ENCODE peak calls at places on chromosomes 7 and 10, in four cellular contexts. Y is PC-3, L is lower lobe of right lung, R is cardiac muscle cell. P is an unnamed sample.

GRCh38 chr7:874036-874749 is 2.2 kb upstream of the GET4 start:
- DNase-seq in Y (no peak), R (peak; percentile 56), L (no peak), P (no peak)

GRCh38 chr7:98034044-98035035 is 44.3 kb upstream of the OCM2 start:
- DNase-seq in L (no peak), R (peak; percentile 18), Y (no peak), P (no peak)

GRCh38 chr7:83306487-83306886 is 143.8 kb upstream of the PCLO start:
- DNase-seq in Y (peak; percentile 7), R (no peak), L (no peak), P (no peak)

GRCh38 chr10:95675403-95676116 is 18.2 kb downstream of the TCTN3 start:
- DNase-seq in L (no peak), R (no peak), Y (no peak), P (no peak)

GRCh38 chr7:117084286-117084685 is 131.0 kb downstream of the ST7 start:
- DNase-seq in R (no peak), L (no peak), Y (no peak), P (no peak)

GRCh38 chr10:76576276-76576962 is 1061.2 kb downstream of the KCNMA1 start:
- DNase-seq in R (no peak), Y (no peak), L (no peak), P (peak; percentile 60)

GRCh38 chr10:6299234-6299633 is 96.5 kb downstream of the PFKFB3 start:
- DNase-seq in L (no peak), Y (peak; percentile 89), R (no peak), P (no peak)

GRCh38 chr10:114767589-114768393 is 53.8 kb upstream of the FHIP2A start:
- DNase-seq in R (peak; percentile 56), L (peak; percentile 65), Y (peak; percentile 15), P (no peak)

GRCh38 chr7:105352018-105352612 is 36.6 kb downstream of the SRPK2 start:
- DNase-seq in R (no peak), L (peak; percentile 79), Y (peak; percentile 12), P (peak; percentile 72)
- H3K27ac ChIP-seq in R (no peak overlapping the region), L (peak overlapping the region; percentile 66), Y (no peak overlapping the region), P (peak overlapping the region; percentile 83)

GRCh38 chr10:132586731-132587130 is 49.1 kb downstream of the INPP5A start:
- DNase-seq in R (no peak), L (no peak), Y (no peak), P (no peak)
- H3K27ac ChIP-seq in R (no peak overlapping the region), L (peak overlapping the region; percentile 82), Y (no peak overlapping the region), P (no peak overlapping the region)

GRCh38 chr10:99913831-99914235 is 95.9 kb downstream of the DNMBP start:
- DNase-seq in Y (no peak), R (peak; percentile 91), L (no peak), P (no peak)

GRCh38 chr10:99908512-99908911 is 101.2 kb downstream of the DNMBP start:
- DNase-seq in R (no peak), L (no peak), Y (no peak), P (no peak)

GRCh38 chr10:99915414-99915813 is 94.3 kb downstream of the DNMBP start:
- DNase-seq in R (no peak), L (no peak), Y (no peak), P (no peak)

GRCh38 chr10:99914236-99914635 is 95.5 kb downstream of the DNMBP start:
- DNase-seq in R (no peak), Y (no peak), L (no peak), P (no peak)

DNA sequence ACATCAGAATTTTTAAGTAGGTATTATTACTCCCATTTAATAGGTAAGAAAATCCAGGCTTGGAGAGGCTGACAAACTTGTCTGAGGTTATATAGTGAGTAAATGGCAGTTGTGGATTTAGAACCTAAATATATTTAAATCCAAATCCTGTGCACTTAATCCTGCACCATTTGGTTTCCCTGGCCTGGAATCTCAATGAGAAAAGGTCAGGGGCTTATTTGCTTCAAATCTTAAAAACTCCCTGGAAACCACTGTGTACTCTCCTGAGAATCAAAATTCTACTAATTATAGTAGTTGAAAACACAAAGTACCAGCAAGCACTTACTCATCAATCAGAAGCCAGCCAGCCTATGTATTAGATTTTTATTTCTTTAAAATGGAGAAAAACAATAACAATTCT is 97.7 kb downstream of the DNMBP start:
- DNase-seq in Y (no peak), R (no peak), L (no peak), P (no peak)
- H3K27ac ChIP-seq in Y (no peak overlapping the region), R (no peak overlapping the region), L (no peak overlapping the region), P (no peak overlapping the region)

DNA sequence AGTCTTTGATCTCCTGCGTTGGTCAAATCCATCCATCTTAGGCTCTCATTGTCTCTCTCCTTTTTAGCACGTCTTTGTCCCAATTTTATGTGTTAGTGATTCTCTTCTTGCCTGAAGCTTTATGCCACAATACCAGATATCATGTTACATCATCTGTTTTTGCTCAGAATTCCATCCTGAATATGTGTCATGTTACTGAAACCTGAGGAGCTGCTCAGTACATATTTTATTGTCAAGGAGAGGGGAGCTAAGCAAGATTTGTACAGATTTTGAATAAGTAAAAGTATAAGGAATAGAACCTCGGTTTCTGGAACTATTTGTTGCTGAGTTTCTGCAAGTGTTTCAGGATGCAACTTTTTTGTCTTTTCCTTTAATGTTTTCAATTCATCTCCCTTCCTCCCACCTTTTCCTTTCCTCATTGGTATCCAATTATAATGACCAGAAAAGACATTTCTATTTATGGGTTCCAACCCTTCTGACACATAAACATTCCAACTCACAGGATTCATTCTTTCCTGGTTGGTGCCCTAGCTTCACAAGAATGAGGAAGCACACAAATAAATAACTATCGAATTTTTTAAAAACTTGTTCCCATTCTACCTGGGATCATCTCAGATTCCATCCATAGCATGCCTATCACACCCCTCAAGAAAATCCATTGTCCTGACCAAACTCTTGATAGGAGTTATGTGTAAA is 291.8 kb downstream of the CRPPA start:
- DNase-seq in R (no peak), L (no peak), Y (peak; percentile 86), P (peak; percentile 58)
- H3K27ac ChIP-seq in R (no peak overlapping the region), L (no peak overlapping the region), Y (peak overlapping the region; percentile 55), P (peak overlapping the region; percentile 77)

GRCh38 chr7:44045226-44046014 is 918 bp downstream of the DBNL start:
- DNase-seq in R (no peak), Y (no peak), L (no peak), P (no peak)
- H3K27ac ChIP-seq in R (peak overlapping the region; percentile 77), Y (peak overlapping the region; percentile 64), L (peak overlapping the region; percentile 99), P (peak overlapping the region; percentile 4)

GRCh38 chr7:33981686-33982424 is 76.5 kb downstream of the BMPER start:
- DNase-seq in Y (no peak), L (no peak), R (no peak), P (peak; percentile 61)
- H3K27ac ChIP-seq in Y (no peak overlapping the region), L (no peak overlapping the region), R (peak overlapping the region; percentile 59), P (peak overlapping the region; percentile 88)

GRCh38 chr10:71893920-71894319 is 42.9 kb upstream of the PSAP start:
- DNase-seq in R (no peak), Y (no peak), L (no peak), P (no peak)

GRCh38 chr10:71902351-71902750 is 51.3 kb upstream of the PSAP start:
- DNase-seq in R (no peak), L (no peak), Y (no peak), P (no peak)

GRCh38 chr10:71905164-71905563 is 54.1 kb upstream of the PSAP start:
- DNase-seq in Y (no peak), R (no peak), L (no peak), P (no peak)

GRCh38 chr10:71900441-71901180 is 49.6 kb upstream of the PSAP start:
- DNase-seq in R (no peak), Y (no peak), L (no peak), P (no peak)

DNA sequence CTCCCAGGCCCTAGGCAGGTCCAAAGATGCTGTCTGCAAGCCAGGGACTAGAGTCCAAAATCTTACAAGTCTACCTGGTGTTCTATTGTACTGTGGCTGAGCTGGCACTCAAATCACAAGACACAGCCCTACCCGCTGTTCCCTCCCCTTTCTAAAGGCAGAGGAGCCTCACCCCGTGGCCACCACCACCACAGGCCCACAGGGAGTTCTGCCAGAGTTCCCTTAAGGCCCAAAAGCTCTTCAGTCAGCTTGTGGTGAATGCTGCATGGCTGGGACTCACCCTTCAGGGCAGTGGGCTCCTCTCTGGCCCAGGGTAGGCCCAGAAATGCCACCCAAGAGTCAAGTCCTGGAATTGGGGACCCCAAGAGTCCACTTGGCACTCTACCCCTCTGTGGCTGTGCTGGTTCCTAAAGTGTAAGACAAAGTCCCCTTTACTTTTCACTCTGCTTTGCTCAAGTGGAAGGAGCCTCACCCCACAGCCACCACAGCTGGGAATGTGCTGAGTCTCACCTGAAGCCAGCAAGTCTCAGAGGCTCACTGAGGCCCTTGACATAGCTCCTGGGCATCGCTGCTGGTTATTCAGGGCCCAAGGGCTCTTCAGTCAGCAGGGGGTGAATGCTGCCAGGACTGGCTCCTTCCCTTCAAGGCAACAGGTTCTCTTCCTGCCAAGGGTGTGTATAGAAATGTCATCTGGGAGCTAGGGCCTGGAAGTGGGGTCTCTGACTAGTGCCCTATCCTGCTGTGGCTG is 48.8 kb upstream of the PSAP start:
- DNase-seq in L (peak; percentile 78), R (no peak), Y (no peak), P (no peak)
- H3K27ac ChIP-seq in L (peak overlapping the region; percentile 74), R (no peak overlapping the region), Y (no peak overlapping the region), P (no peak overlapping the region)

GRCh38 chr7:35604595-35604994 is 90.3 kb downstream of the HERPUD2 start:
- DNase-seq in L (no peak), Y (no peak), R (no peak), P (no peak)

GRCh38 chr7:35596061-35596460 is 98.9 kb downstream of the HERPUD2 start:
- DNase-seq in Y (peak; percentile 13), L (no peak), R (no peak), P (peak; percentile 48)

GRCh38 chr7:35593896-35594295 is 101.0 kb downstream of the HERPUD2 start:
- DNase-seq in L (no peak), Y (no peak), R (no peak), P (no peak)

GRCh38 chr7:35599642-35600041 is 95.3 kb downstream of the HERPUD2 start:
- DNase-seq in Y (no peak), L (no peak), R (no peak), P (no peak)

DNA sequence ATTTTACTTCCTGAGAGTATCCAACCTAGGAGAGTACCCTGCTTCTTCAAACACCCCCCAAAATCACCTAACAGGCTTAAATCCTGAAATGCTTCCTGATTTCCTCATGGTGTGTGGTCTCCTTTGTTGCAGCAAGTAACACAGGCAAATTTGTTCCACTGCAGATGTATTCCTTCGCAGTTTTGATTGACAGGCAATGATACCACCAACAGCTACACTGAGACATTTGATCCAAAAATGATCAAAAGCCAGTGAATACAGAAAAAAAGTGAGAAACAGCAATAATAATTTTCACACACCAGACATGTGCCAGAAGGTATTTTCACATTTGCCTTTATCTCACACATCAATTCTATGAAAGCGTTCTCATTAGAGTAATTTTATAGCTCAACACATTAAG is 95.9 kb downstream of the HERPUD2 start:
- DNase-seq in R (no peak), L (no peak), Y (no peak), P (no peak)
- H3K27ac ChIP-seq in R (no peak overlapping the region), L (no peak overlapping the region), Y (no peak overlapping the region), P (no peak overlapping the region)

GRCh38 chr10:36489928-36490279 is 635.5 kb upstream of the ANKRD30A start:
- DNase-seq in Y (peak; percentile 96), R (no peak), L (no peak), P (no peak)
- H3K27ac ChIP-seq in Y (peak overlapping the region; percentile 83), R (no peak overlapping the region), L (no peak overlapping the region), P (peak overlapping the region; percentile 75)

GRCh38 chr10:94083662-94084323 is 90.1 kb downstream of the PLCE1 start:
- DNase-seq in R (no peak), L (no peak), Y (no peak), P (no peak)

GRCh38 chr10:94085288-94085687 is 91.6 kb downstream of the PLCE1 start:
- DNase-seq in L (no peak), Y (no peak), R (no peak), P (no peak)

GRCh38 chr10:94085766-94086437 is 92.2 kb downstream of the PLCE1 start:
- DNase-seq in L (no peak), R (no peak), Y (no peak), P (no peak)

GRCh38 chr10:94080108-94080507 is 86.4 kb downstream of the PLCE1 start:
- DNase-seq in L (no peak), Y (no peak), R (no peak), P (no peak)

GRCh38 chr10:94084344-94084743 is 90.6 kb downstream of the PLCE1 start:
- DNase-seq in Y (no peak), L (no peak), R (no peak), P (no peak)
- H3K27ac ChIP-seq in Y (no peak overlapping the region), L (no peak overlapping the region), R (no peak overlapping the region), P (no peak overlapping the region)

P was measured in brain microvascular endothelial cell.